ENCODE peak calls at places on chromosomes 12 and 14, in six cellular contexts. B, Z, U, C, X and K are unnamed samples.

GRCh38 chr14:102424520-102424919 is 61.8 kb downstream of the TECPR2 start:
- DNase-seq in Z (peak; percentile 8), C (no peak), U (no peak), B (no peak), X (no peak), K (peak; percentile 21)

GRCh38 chr12:98516184-98516873 is 939 bp downstream of the TMPO start:
- DNase-seq in B (no peak), U (no peak), X (peak; percentile 71), C (peak; percentile 80), Z (peak; percentile 81), K (peak; percentile 74)

GRCh38 chr14:97943619-97944018 is 1146.4 kb downstream of the VRK1 start:
- DNase-seq in C (no peak), U (no peak), X (no peak), Z (no peak), B (no peak), K (no peak)

GRCh38 chr12:81170072-81170471 is 92.2 kb downstream of the ACSS3 start:
- DNase-seq in X (no peak), U (no peak), C (no peak), B (no peak), Z (no peak), K (no peak)

GRCh38 chr12:6703631-6704030 is 3.0 kb upstream of the PIANP start:
- DNase-seq in Z (no peak), X (no peak), B (no peak), C (no peak), U (no peak), K (no peak)

GRCh38 chr14:27427796-27428195 is 830.0 kb upstream of the NOVA1 start:
- DNase-seq in U (no peak), Z (no peak), C (no peak), X (no peak), B (no peak), K (no peak)

GRCh38 chr14:78005325-78005724 is 164.8 kb upstream of the NRXN3 start:
- DNase-seq in C (no peak), Z (no peak), X (no peak), U (no peak), B (no peak), K (no peak)

GRCh38 chr14:84785997-84786396 is 743.9 kb upstream of the FLRT2 start:
- DNase-seq in X (no peak), U (no peak), Z (no peak), B (no peak), C (no peak), K (no peak)

GRCh38 chr12:104056419-104056972 is 6.5 kb upstream of the GLT8D2 start:
- DNase-seq in C (no peak), B (no peak), Z (no peak), X (no peak), U (no peak), K (no peak)

GRCh38 chr12:33546004-33546403 is 106.4 kb upstream of the SYT10 start:
- DNase-seq in Z (no peak), B (no peak), U (no peak), C (no peak), X (no peak), K (no peak)

GRCh38 chr12:41302979-41303403 is 114.9 kb downstream of the PDZRN4 start:
- DNase-seq in U (no peak), X (no peak), Z (no peak), C (no peak), B (no peak), K (no peak)

GRCh38 chr14:95197498-95198010 is 40.2 kb upstream of the DICER1 start:
- DNase-seq in X (peak; percentile 60), Z (no peak), U (no peak), C (peak; percentile 67), B (no peak), K (no peak)

GRCh38 chr12:18595406-18595805 is 142.4 kb downstream of the PLCZ1 start:
- DNase-seq in X (no peak), U (no peak), B (no peak), Z (no peak), C (no peak), K (no peak)

GRCh38 chr14:105326568-105326867 is 12.0 kb downstream of the PACS2 start:
- DNase-seq in C (no peak), Z (no peak), B (no peak), X (no peak), U (no peak), K (no peak)

GRCh38 chr14:24064856-24065255 is 6.5 kb upstream of the CPNE6 start:
- DNase-seq in B (no peak), Z (no peak), U (no peak), X (no peak), C (no peak), K (no peak)

GRCh38 chr12:123085730-123086487 is 65.0 kb downstream of the PITPNM2 start:
- DNase-seq in C (no peak), B (no peak), Z (no peak), U (no peak), X (peak; percentile 68), K (no peak)

GRCh38 chr12:70543444-70543843 is 93.8 kb downstream of the PTPRB start:
- DNase-seq in U (no peak), B (no peak), C (no peak), Z (no peak), X (no peak), K (no peak)

GRCh38 chr14:93234798-93235197 is 27.7 kb downstream of the UBR7 start:
- DNase-seq in X (no peak), C (no peak), U (no peak), Z (no peak), B (no peak), K (no peak)

GRCh38 chr12:92759634-92760268 is 57.0 kb downstream of the PLEKHG7 start:
- DNase-seq in X (no peak), B (no peak), C (no peak), Z (no peak), U (no peak), K (no peak)

GRCh38 chr12:71938728-71939385 is at the start of gene TPH2:
- DNase-seq in B (no peak), C (no peak), Z (no peak), X (peak; percentile 31), U (peak; percentile 38), K (no peak)

GRCh38 chr12:62625238-62625637 is 158.6 kb downstream of the MON2 start:
- DNase-seq in Z (no peak), B (peak; percentile 86), C (no peak), U (no peak), X (peak; percentile 40), K (no peak)

GRCh38 chr12:115895247-115895646 is 382.2 kb downstream of the MED13L start:
- DNase-seq in U (no peak), C (no peak), X (no peak), B (no peak), Z (no peak), K (no peak)

GRCh38 chr12:89655851-89656250 is 52.8 kb downstream of the ATP2B1 start:
- DNase-seq in U (no peak), X (no peak), C (no peak), B (no peak), Z (no peak), K (no peak)

GRCh38 chr14:31253746-31254471 is 46.3 kb upstream of the HECTD1 start:
- DNase-seq in U (no peak), C (no peak), X (no peak), Z (no peak), B (no peak), K (no peak)

GRCh38 chr12:121124402-121125109 is 8.1 kb upstream of the P2RX7 start:
- DNase-seq in B (no peak), C (no peak), U (no peak), Z (no peak), X (no peak), K (no peak)

GRCh38 chr14:75282166-75282547 is 3.5 kb downstream of the FOS start:
- DNase-seq in Z (no peak), B (no peak), C (no peak), X (no peak), U (no peak), K (no peak)
- TF ChIP-seq POLR2AphosphoS5 in Z (peak; percentile 54), B (no peak), C (no peak), X (peak; percentile 80), U (no peak), K (no peak)

DNA sequence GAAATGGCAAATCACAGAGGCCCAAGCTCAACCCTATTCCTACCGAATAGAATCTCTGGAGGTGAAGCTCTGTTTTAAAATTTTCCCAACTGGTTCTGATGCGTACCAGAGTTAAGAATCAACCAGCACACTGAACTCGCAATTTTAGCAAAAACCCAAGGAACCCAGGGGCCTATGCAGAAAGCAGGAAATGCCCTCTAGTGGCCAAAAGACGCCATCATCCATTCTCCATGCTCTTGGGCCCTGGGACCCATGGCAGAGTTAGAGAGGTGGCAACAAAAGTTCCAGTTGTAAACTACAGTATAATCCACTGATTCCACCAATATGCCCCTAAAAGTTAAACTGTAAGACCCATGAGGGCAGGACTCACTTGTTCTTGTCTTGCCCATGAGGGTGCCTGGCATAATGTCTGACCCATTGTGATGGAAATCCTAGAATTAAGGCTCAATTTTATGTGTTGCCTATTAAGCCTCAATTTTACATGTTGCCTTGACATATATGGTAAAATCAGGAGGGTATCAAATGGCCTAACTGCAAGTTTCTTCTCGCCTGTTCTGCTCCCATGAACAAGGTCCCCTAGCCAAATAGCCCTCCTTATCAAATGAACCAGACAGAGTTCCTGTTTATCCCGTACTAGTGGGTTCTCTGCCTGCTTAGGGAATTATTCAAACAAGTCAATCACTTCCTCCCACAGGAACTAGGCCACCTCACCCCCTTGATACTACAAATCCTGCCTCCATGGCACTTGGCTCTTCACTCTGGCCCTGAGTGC is 137.5 kb upstream of the CPM start:
- DNase-seq in Z (peak; percentile 71), B (no peak), C (peak; percentile 68), U (no peak), X (peak; percentile 78), K (peak; percentile 67)
- TF ChIP-seq POLR2A in Z (no peak), B (no peak), C (no peak), U (no peak), X (no peak), K (no peak)

GRCh38 chr14:69288956-69289705 is 29.2 kb downstream of the GALNT16 start:
- DNase-seq in C (no peak), U (no peak), Z (no peak), X (no peak), B (no peak), K (peak; percentile 53)

GRCh38 chr14:69288001-69288771 is 28.2 kb downstream of the GALNT16 start:
- DNase-seq in U (no peak), C (no peak), B (no peak), Z (peak; percentile 89), X (peak; percentile 33), K (no peak)

GRCh38 chr14:69291396-69291795 is 31.4 kb downstream of the GALNT16 start:
- DNase-seq in B (no peak), X (no peak), C (no peak), U (no peak), Z (no peak), K (peak; percentile 72)

GRCh38 chr14:69291891-69292586 is 32.1 kb downstream of the GALNT16 start:
- DNase-seq in C (no peak), U (no peak), X (no peak), B (no peak), Z (no peak), K (peak; percentile 28)

GRCh38 chr14:69289811-69290520 is 30.0 kb downstream of the GALNT16 start:
- DNase-seq in B (no peak), Z (no peak), U (no peak), X (no peak), C (no peak), K (peak; percentile 80)
- TF ChIP-seq POLR2AphosphoS5 in B (no peak), Z (no peak), U (no peak), X (no peak), C (no peak), K (no peak)

DNA sequence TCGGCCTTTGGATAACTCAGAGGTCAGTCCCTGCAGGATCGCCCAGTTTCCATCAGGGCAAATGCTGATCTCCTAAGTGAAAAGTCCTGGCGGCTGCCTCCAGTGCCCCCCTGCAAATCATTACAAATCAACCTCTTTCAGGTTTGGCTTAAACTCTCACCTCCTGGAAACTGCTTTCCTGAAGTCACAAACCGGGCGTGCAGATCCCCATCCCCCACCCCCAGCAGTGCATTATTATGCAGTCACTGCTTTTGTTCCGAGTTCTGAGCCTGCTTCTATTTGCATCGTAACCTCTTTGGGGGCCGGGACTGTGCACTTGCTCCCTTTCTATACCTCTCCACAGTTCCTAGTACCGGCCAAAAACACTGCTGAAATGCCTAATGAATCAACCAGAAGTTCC is at the start of gene USP44:
- DNase-seq in X (no peak), B (no peak), C (no peak), Z (no peak), U (no peak), K (no peak)
- TF ChIP-seq POLR2A in X (no peak), B (no peak), C (no peak), Z (no peak), U (no peak), K (no peak)